ENCODE peak calls at places on chromosomes 13 and 19, in eight cellular contexts. R is A673; D is activated CD4-positive, alpha-beta T cell treated with anti-CD3 and anti-CD28 coated beads for 48 hours; P is fibroblast of lung; Q is cardiac fibroblast; L is mesothelial cell of epicardium; C is NCI-H69; U is C1 segment of cervical spinal cord. I is an unnamed sample.

GRCh38 chr19:47663911-47664771 is 49.1 kb upstream of the EHD2 start:
- DNase-seq in R (no peak), D (no peak), P (peak; percentile 100), Q (peak; percentile 99), L (no peak), C (no peak), U (peak; percentile 16), I (peak; percentile 61)

GRCh38 chr19:45446295-45446694 is 21.5 kb upstream of the FOSB start:
- DNase-seq in R (no peak), D (no peak), P (peak; percentile 60), Q (peak; percentile 73), L (no peak), C (peak; percentile 61), U (no peak), I (no peak)

GRCh38 chr19:48445256-48445605 is 552 bp upstream of the GRWD1 start:
- DNase-seq in R (peak; percentile 89), D (no peak), P (peak; percentile 95), Q (peak; percentile 94), L (no peak), C (peak; percentile 96), U (no peak), I (no peak)

GRCh38 chr13:100542546-100543156 is 45.9 kb downstream of the GGACT start:
- DNase-seq in R (peak; percentile 83), D (no peak), P (peak; percentile 76), Q (peak; percentile 57), L (peak; percentile 37), C (peak; percentile 57), U (no peak), I (no peak)

GRCh38 chr13:99316657-99317244 is 9.6 kb upstream of the GPR183 start:
- DNase-seq in R (no peak), D (no peak), P (no peak), Q (no peak), L (no peak), C (peak; percentile 35), U (no peak), I (no peak)

GRCh38 chr13:20019033-20019432 is 60.5 kb downstream of the ZMYM2 start:
- DNase-seq in R (no peak), D (no peak), P (no peak), Q (no peak), L (no peak), C (no peak), U (no peak), I (no peak)

GRCh38 chr13:26487781-26488180 is 69.7 kb upstream of the WASF3 start:
- DNase-seq in R (no peak), D (no peak), P (no peak), Q (no peak), L (no peak), C (no peak), U (no peak), I (no peak)

GRCh38 chr13:25084101-25084500 is 11.8 kb upstream of the PABPC3 start:
- DNase-seq in R (no peak), D (no peak), P (no peak), Q (no peak), L (no peak), C (no peak), U (no peak), I (no peak)

GRCh38 chr13:33319859-33320258 is 34.3 kb upstream of the STARD13 start:
- DNase-seq in R (no peak), D (no peak), P (no peak), Q (no peak), L (no peak), C (peak; percentile 72), U (no peak), I (no peak)

GRCh38 chr13:25375727-25376358 is 4.1 kb downstream of the ATP8A2 start:
- DNase-seq in R (peak; percentile 76), D (peak; percentile 33), P (peak; percentile 49), Q (peak; percentile 60), L (no peak), C (peak; percentile 19), U (no peak), I (no peak)

GRCh38 chr19:49335071-49335783 is at the start of gene CD37:
- DNase-seq in R (no peak), D (peak; percentile 66), P (no peak), Q (no peak), L (no peak), C (no peak), U (no peak), I (no peak)

GRCh38 chr19:42250666-42251531 is 4.0 kb downstream of the ERF start:
- DNase-seq in R (peak; percentile 51), D (peak; percentile 39), P (peak; percentile 60), Q (peak; percentile 72), L (no peak), C (no peak), U (peak; percentile 38), I (peak; percentile 26)

GRCh38 chr19:18060472-18060871 is 26.3 kb downstream of the IL12RB1 start:
- DNase-seq in R (no peak), D (no peak), P (no peak), Q (no peak), L (no peak), C (peak; percentile 71), U (no peak), I (no peak)

GRCh38 chr19:34482380-34483250 is 1.1 kb downstream of the WTIP start:
- DNase-seq in R (peak; percentile 47), D (no peak), P (peak; percentile 39), Q (peak; percentile 46), L (peak; percentile 70), C (peak; percentile 31), U (no peak), I (no peak)

GRCh38 chr19:19402656-19403372 is 2.7 kb upstream of the GATAD2A start:
- DNase-seq in R (no peak), D (no peak), P (peak; percentile 46), Q (peak; percentile 52), L (no peak), C (no peak), U (no peak), I (no peak)

GRCh38 chr13:80036845-80037504 is 304.0 kb downstream of the SPRY2 start:
- DNase-seq in R (no peak), D (no peak), P (no peak), Q (no peak), L (no peak), C (no peak), U (no peak), I (no peak)

GRCh38 chr19:19399733-19400438 is 5.6 kb upstream of the GATAD2A start:
- DNase-seq in R (peak; percentile 59), D (no peak), P (peak; percentile 41), Q (peak; percentile 69), L (no peak), C (peak; percentile 30), U (no peak), I (no peak)

GRCh38 chr13:113063091-113063491 is 42.5 kb upstream of the F7 start:
- DNase-seq in R (no peak), D (no peak), P (no peak), Q (no peak), L (no peak), C (no peak), U (no peak), I (no peak)

GRCh38 chr19:11737964-11738745 is 591 bp downstream of the ZNF823 start:
- DNase-seq in R (peak; percentile 29), D (peak; percentile 47), P (peak; percentile 12), Q (peak; percentile 27), L (peak; percentile 64), C (peak; percentile 57), U (peak; percentile 30), I (peak; percentile 38)

GRCh38 chr19:34480971-34481821 is at the start of gene WTIP:
- DNase-seq in R (peak; percentile 82), D (no peak), P (peak; percentile 87), Q (peak; percentile 82), L (peak; percentile 92), C (peak; percentile 48), U (no peak), I (peak; percentile 88)

GRCh38 chr19:48029431-48029830 is 14.4 kb downstream of the CABP5 start:
- DNase-seq in R (peak; percentile 18), D (no peak), P (no peak), Q (no peak), L (no peak), C (no peak), U (no peak), I (no peak)

GRCh38 chr19:41537789-41538188 is 38.2 kb upstream of the CEACAM21 start:
- DNase-seq in R (peak; percentile 40), D (peak; percentile 51), P (peak; percentile 31), Q (peak; percentile 70), L (no peak), C (peak; percentile 8), U (no peak), I (no peak)

GRCh38 chr19:16584825-16585801 is 12.9 kb upstream of the SLC35E1 start:
- DNase-seq in R (no peak), D (no peak), P (no peak), Q (no peak), L (no peak), C (peak; percentile 35), U (no peak), I (no peak)

GRCh38 chr19:17775245-17775927 is 19.6 kb upstream of the B3GNT3 start:
- DNase-seq in R (no peak), D (peak; percentile 62), P (no peak), Q (peak; percentile 59), L (peak; percentile 64), C (peak; percentile 24), U (no peak), I (no peak)

GRCh38 chr13:43661321-43661720 is 125.5 kb downstream of the ENOX1 start:
- DNase-seq in R (no peak), D (no peak), P (no peak), Q (no peak), L (no peak), C (no peak), U (no peak), I (no peak)

GRCh38 chr19:18002347-18002850 is 5.6 kb upstream of the ARRDC2 start:
- DNase-seq in R (no peak), D (no peak), P (no peak), Q (no peak), L (no peak), C (no peak), U (no peak), I (no peak)

GRCh38 chr13:102878491-102878890 is 32.7 kb downstream of the ERCC5 start:
- DNase-seq in R (no peak), D (no peak), P (peak; percentile 18), Q (peak; percentile 64), L (no peak), C (no peak), U (no peak), I (no peak)

GRCh38 chr13:102872531-102872930 is 26.7 kb downstream of the ERCC5 start:
- DNase-seq in R (no peak), D (no peak), P (no peak), Q (no peak), L (no peak), C (no peak), U (no peak), I (no peak)

GRCh38 chr13:42218576-42218975 is 53.4 kb upstream of the AKAP11 start:
- DNase-seq in R (no peak), D (no peak), P (no peak), Q (no peak), L (no peak), C (no peak), U (no peak), I (no peak)

GRCh38 chr19:33402421-33403220 is 29.1 kb downstream of the CEBPG start:
- DNase-seq in R (no peak), D (no peak), P (no peak), Q (no peak), L (no peak), C (peak; percentile 20), U (no peak), I (no peak)

GRCh38 chr13:106143930-106144709 is 391.3 kb downstream of the EFNB2 start:
- DNase-seq in R (no peak), D (no peak), P (no peak), Q (no peak), L (no peak), C (no peak), U (no peak), I (no peak)